ENCODE peak calls at places on chromosome 1, in four cellular contexts. B is HepG2, M is WERI-Rb-1, Y is endothelial cell. P is an unnamed sample.

GRCh38 chr1:1075148-1075935 is 1.2 kb upstream of the RNF223 start:
- DNase-seq in Y (peak), B (no peak), M (no peak), P (no peak)

GRCh38 chr1:243802736-243803135 is 47.3 kb downstream of the AKT3 start:
- DNase-seq in Y (no peak), M (no peak), B (no peak), P (no peak)

GRCh38 chr1:29282924-29283803 is 46.8 kb downstream of the PTPRU start:
- DNase-seq in B (peak), Y (peak), M (peak), P (peak)

GRCh38 chr1:37691497-37692077 is 729 bp upstream of the CDCA8 start:
- DNase-seq in Y (peak), B (peak), M (peak), P (peak)

GRCh38 chr1:222464841-222465210 is 83.1 kb downstream of the HHIPL2 start:
- DNase-seq in Y (peak), B (peak), M (peak), P (peak)

GRCh38 chr1:152043870-152044269 is 7.1 kb upstream of the S100A11 start:
- DNase-seq in B (no peak), Y (no peak), M (no peak), P (no peak)

GRCh38 chr1:215517441-215517891 is 49.6 kb upstream of the KCTD3 start:
- DNase-seq in B (no peak), M (peak), Y (peak), P (no peak)

GRCh38 chr1:169491845-169492281 is 6.1 kb upstream of the SLC19A2 start:
- DNase-seq in B (no peak), M (no peak), Y (no peak), P (no peak)

GRCh38 chr1:16960560-16961296 is 19.7 kb downstream of the MFAP2 start:
- DNase-seq in Y (peak), M (no peak), B (peak), P (peak)

GRCh38 chr1:66207484-66207883 is 326.5 kb upstream of the SGIP1 start:
- DNase-seq in M (no peak), B (no peak), Y (no peak), P (no peak)

GRCh38 chr1:209405183-209405823 is 178.2 kb upstream of the CAMK1G start:
- DNase-seq in B (no peak), Y (no peak), M (no peak), P (no peak)

GRCh38 chr1:30366199-30366598 is 357.2 kb downstream of the MATN1 start:
- DNase-seq in B (no peak), M (no peak), Y (no peak), P (no peak)

GRCh38 chr1:237901284-237901870 is 10.7 kb upstream of the ZP4 start:
- DNase-seq in B (peak), Y (peak), M (peak), P (peak)

GRCh38 chr1:165075725-165076370 is 280.7 kb downstream of the LMX1A start:
- DNase-seq in Y (peak), B (peak), M (peak), P (no peak)

DNA sequence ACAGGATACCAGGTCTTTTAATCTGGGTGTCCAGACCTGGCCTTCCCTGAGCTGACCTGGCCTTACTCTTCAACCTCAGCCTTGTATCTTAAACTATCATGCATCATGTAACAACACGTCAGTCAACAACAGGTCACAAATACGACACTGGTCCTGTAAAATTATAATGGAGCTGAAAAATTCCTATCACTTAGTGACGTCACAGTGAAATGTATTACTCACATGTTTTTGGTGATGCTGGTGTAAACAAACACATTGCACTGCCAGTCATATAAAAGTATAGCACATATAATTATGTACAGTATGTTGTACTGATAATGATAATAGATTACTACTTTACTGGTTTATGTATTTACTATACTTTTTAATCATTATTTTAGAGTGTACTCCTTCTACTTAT is 31.5 kb downstream of the ESRRG start:
- DNase-seq in B (no peak), M (no peak), Y (no peak), P (no peak)
- TF ChIP-seq CTCF in B (no peak), M (no peak), Y (no peak), P (no peak)

GRCh38 chr1:101312192-101312591 is 75.4 kb downstream of the S1PR1 start:
- DNase-seq in M (no peak), B (no peak), Y (no peak), P (no peak)

GRCh38 chr1:101314244-101314643 is 77.4 kb downstream of the S1PR1 start:
- DNase-seq in M (no peak), B (no peak), Y (no peak), P (peak)

GRCh38 chr1:101316801-101317200 is 80.0 kb downstream of the S1PR1 start:
- DNase-seq in Y (no peak), M (no peak), B (no peak), P (no peak)

GRCh38 chr1:101316276-101316675 is 79.5 kb downstream of the S1PR1 start:
- DNase-seq in M (no peak), Y (no peak), B (no peak), P (no peak)

DNA sequence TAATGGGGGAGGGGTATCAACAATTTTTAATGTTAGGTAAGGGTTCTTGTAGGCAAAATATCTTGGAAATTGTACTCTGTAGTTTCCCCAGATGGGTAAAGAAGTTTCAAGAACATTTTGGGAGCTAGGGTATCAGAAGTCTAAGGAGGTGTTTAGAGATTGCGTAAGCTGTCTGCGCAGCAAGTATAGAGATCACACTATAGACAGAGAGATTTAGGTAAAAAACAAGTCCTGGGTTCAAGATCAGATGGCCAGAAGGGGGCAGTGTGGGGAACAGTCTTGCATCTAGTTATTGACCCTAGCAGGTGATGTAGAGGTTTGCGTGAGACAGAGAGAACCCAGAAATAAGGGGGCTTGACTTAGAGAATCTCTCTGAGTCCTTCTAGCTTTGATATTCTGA is 80.8 kb downstream of the S1PR1 start:
- DNase-seq in Y (no peak), B (no peak), M (no peak), P (no peak)
- TF ChIP-seq CTCF in Y (peak), B (no peak), M (peak), P (no peak)

GRCh38 chr1:77308889-77309621 is 27.2 kb downstream of the AK5 start:
- DNase-seq in Y (no peak), B (no peak), M (no peak), P (no peak)

GRCh38 chr1:77316966-77317365 is 35.1 kb downstream of the AK5 start:
- DNase-seq in B (no peak), Y (no peak), M (no peak), P (no peak)

GRCh38 chr1:77319036-77319705 is 37.4 kb downstream of the AK5 start:
- DNase-seq in Y (no peak), B (no peak), M (no peak), P (no peak)

GRCh38 chr1:77316006-77316405 is 34.2 kb downstream of the AK5 start:
- DNase-seq in Y (no peak), M (no peak), B (no peak), P (no peak)

GRCh38 chr1:77313491-77313890 is 31.7 kb downstream of the AK5 start:
- DNase-seq in M (peak), B (peak), Y (peak), P (no peak)
- TF ChIP-seq CTCF in M (peak), B (peak), Y (peak), P (no peak)

GRCh38 chr1:2525524-2525895 is 886 bp downstream of the PANK4 start:
- DNase-seq in Y (no peak), B (no peak), M (no peak), P (no peak)

GRCh38 chr1:2528016-2528415 is 1.6 kb upstream of the PANK4 start:
- DNase-seq in B (no peak), Y (no peak), M (no peak), P (no peak)

GRCh38 chr1:2526824-2527552 is 592 bp upstream of the PANK4 start:
- DNase-seq in B (no peak), Y (no peak), M (no peak), P (peak)

GRCh38 chr1:2527553-2527860 is 1.1 kb upstream of the PANK4 start:
- DNase-seq in Y (no peak), B (no peak), M (no peak), P (no peak)

DNA sequence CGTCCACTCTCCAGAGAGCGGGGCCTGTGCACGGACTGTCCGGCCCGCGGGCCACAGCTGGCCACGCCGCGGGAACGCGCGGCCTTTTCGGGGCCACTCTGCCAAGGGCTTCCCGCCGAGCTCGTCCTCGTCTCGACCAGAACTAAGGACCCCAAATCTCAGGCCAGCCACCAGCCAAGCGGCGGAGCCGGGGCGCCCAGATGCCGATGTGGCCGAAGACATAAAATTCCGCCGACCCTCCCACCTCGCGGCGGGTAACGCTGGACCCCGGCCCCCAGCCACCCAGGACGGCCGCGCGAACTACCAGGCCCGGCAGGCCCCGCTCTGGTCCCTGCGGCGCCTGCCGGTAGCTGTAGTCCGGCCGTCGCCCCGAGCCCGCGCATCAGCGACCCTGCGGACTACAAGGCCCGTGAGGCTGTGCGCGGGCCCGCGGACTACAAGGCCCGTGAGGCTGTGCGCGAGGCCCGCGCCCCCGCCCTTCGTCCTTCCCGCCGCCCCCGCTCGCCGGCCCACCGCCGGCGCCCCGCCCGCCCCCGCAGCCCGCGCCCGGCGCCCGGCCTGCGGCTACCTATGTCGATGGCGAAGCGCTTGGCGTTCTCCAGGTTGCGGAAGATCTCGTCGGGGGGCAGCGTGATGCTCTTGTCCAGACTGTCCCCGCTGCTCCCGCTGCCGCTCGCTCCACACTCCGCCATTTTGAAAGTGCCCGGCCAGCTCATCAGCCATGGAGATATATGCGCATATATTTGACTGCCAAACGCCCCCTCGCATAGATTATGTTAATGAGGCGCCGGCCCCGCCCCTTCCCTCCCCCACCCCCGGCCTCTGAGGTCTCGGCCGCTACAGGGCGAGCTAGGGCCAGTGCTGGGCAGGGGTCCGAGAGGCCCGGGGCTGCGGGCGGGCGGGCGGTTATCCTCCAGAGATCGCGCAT is at the start of gene PANK4:
- DNase-seq in Y (peak), B (peak), M (peak), P (peak)
- TF ChIP-seq CTCF in Y (no peak), B (no peak), M (no peak), P (no peak)

GRCh38 chr1:53641481-53642214 is 97.3 kb downstream of the GLIS1 start:
- DNase-seq in B (no peak), Y (no peak), M (peak), P (no peak)
- TF ChIP-seq CTCF in B (no peak), Y (no peak), M (no peak), P (no peak)

DNA sequence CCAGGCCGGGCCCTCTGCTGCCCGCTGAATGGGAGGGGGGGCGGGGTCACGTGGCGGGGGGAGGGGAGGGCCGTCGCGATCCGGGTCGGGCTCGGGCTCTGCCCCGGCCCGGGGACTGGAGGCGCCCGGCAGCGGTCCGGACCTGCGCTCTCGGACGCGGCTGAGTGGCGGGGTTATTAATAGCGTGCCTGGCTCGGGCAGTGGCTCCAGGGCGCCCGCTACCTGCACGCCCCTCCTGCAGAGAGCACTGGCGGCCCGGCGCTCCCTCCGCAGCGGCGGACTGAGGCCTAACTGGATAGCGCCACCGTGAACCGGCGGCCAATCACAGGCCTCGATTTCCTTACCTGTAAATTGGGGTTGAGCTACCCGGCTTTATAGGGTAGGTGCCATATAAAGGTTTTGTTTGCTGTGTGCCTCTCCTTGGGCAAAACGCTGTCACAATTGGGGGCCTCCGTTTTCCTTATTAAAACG is 28.0 kb downstream of the AHDC1 start:
- DNase-seq in M (no peak), Y (peak), B (peak), P (peak)
- TF ChIP-seq CTCF in M (no peak), Y (no peak), B (peak), P (no peak)

DNA sequence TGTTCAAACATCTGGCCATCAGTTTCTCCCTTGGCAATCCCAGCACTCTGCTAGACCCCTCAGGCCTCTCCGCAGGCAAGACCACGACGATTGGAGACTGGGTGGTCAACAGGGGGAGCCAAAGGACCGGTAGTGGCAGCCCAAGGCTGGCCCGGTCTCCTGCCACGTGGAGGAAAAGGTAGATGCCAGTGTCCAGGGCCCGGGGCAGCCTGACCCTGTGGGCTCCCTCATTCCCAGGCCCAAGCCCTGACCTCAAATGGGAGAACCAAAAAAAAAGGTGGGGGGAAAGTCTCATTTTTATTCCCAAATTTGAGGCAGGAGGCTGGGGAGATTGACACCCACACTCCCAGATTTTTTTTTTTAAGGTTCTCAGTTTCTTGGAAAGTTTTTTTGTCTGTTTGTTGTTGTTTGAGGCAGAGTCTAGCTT is 24.8 kb downstream of the S100A6 start:
- DNase-seq in M (peak), B (peak), Y (peak), P (peak)
- TF ChIP-seq CTCF in M (peak), B (peak), Y (peak), P (peak)

DNA sequence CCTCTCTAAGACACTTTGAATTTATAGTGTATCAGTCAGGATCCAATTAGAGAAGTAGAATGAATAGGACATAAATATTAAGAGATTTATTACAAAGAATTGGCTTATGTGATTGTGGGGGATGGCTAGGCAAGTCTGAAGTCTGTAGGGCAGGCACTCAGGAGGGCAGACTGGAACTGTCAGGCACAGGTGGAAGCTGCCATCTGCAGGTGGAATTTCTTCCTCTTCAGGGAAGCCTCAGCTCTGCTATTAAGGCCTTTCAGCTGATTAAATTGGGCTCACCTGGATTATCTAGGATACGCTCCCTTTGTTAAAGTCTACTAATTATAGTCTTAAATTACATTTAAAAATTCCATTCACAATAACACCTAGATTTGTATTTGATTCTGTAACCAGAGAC is 92.0 kb upstream of the HAO2 start:
- DNase-seq in Y (no peak), B (no peak), M (peak), P (no peak)
- TF ChIP-seq CTCF in Y (no peak), B (peak), M (peak), P (no peak)

DNA sequence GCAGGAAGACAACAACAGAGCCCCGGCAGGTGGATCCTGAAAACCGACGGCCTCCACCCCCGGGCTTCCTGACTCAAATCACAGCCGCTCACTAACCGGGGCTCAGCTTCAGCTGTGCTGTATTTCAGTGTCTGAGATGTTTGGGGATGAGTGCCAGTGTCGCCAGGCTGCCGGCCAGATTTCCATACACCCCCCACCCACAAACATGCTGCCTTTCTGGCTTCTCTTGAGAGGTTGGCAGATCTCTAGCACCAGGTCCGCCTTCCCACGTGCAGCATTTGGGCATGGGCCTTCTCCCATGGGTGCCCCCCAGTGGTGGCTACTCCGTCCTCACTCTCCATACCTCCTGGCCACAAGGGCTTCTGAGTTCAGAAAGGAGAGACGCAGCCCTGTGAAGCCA is 34.8 kb downstream of the KCNAB2 start:
- DNase-seq in Y (no peak), B (no peak), M (peak), P (no peak)
- TF ChIP-seq CTCF in Y (no peak), B (peak), M (peak), P (no peak)